ENCODE peak calls at places on chromosome 17, in four cellular contexts. One of them, this sample, is unnamed.

GRCh38 chr17:78888911-78889496 is 14.0 kb downstream of the CEP295NL start:
- DNase-seq in H4: no peak
- DNase-seq in aorta: no peak
- DNase-seq in EH: no peak
- DNase-seq in this sample: no peak

GRCh38 chr17:81734405-81735055 is 22.4 kb downstream of the SLC25A10 start:
- DNase-seq in aorta: peak
- DNase-seq in H4: no peak
- DNase-seq in EH: no peak
- DNase-seq in this sample: no peak

GRCh38 chr17:1709971-1710806 is at the start of gene TLCD2:
- DNase-seq in EH: peak
- DNase-seq in H4: peak
- DNase-seq in aorta: peak
- DNase-seq in this sample: peak

GRCh38 chr17:17748604-17749003 is 67.3 kb downstream of the RAI1 start:
- DNase-seq in aorta: no peak
- DNase-seq in EH: no peak
- DNase-seq in H4: no peak
- DNase-seq in this sample: no peak

GRCh38 chr17:70121136-70121535 is 46.1 kb downstream of the KCNJ16 start:
- DNase-seq in aorta: no peak
- DNase-seq in EH: no peak
- DNase-seq in H4: no peak
- DNase-seq in this sample: no peak

GRCh38 chr17:75517277-75517865 is 1.0 kb downstream of the TSEN54 start:
- DNase-seq in aorta: no peak
- DNase-seq in H4: no peak
- DNase-seq in EH: peak
- DNase-seq in this sample: no peak

GRCh38 chr17:78805301-78805700 is 23.2 kb upstream of the CYTH1 start:
- DNase-seq in EH: no peak
- DNase-seq in aorta: no peak
- DNase-seq in H4: no peak
- DNase-seq in this sample: no peak

GRCh38 chr17:30398328-30399041 is 19.8 kb downstream of the CPD start:
- DNase-seq in aorta: no peak
- DNase-seq in EH: no peak
- DNase-seq in H4: no peak
- DNase-seq in this sample: no peak

GRCh38 chr17:13102477-13102876 is 84.7 kb upstream of the ELAC2 start:
- DNase-seq in H4: no peak
- DNase-seq in EH: no peak
- DNase-seq in aorta: no peak
- DNase-seq in this sample: no peak

GRCh38 chr17:333626-334396 is 18.8 kb downstream of the RPH3AL start:
- DNase-seq in EH: peak
- DNase-seq in H4: no peak
- DNase-seq in aorta: peak
- DNase-seq in this sample: peak

GRCh38 chr17:48611213-48611612 is 396 bp upstream of the HOXB7 start:
- DNase-seq in EH: no peak
- DNase-seq in aorta: peak
- DNase-seq in H4: no peak
- DNase-seq in this sample: peak

GRCh38 chr17:77100009-77100408 is 40.8 kb upstream of the SEC14L1 start:
- DNase-seq in EH: no peak
- DNase-seq in H4: no peak
- DNase-seq in aorta: peak
- DNase-seq in this sample: no peak

GRCh38 chr17:50545306-50545705 is 1.7 kb upstream of the SPATA20 start:
- DNase-seq in aorta: no peak
- DNase-seq in H4: no peak
- DNase-seq in EH: no peak
- DNase-seq in this sample: no peak